ENCODE peak calls at places on chromosomes 5 and 9, in eight cellular contexts. G, M, U, T, A, E, K and X are unnamed samples.

GRCh38 chr5:40973364-40974004 is 64.2 kb downstream of the C7 start:
- DNase-seq in G (no peak), M (no peak), U (no peak), T (no peak), A (no peak), E (no peak), K (no peak), X (no peak)

GRCh38 chr5:16446993-16447392 is 18.6 kb downstream of the ZNF622 start:
- DNase-seq in G (no peak), M (no peak), U (no peak), T (no peak), A (peak), E (no peak), K (no peak), X (no peak)

GRCh38 chr5:52740007-52740406 is 47.7 kb upstream of the ITGA1 start:
- DNase-seq in G (no peak), M (no peak), U (no peak), T (no peak), A (no peak), E (no peak), K (no peak), X (no peak)

GRCh38 chr9:16501098-16501663 is 369.3 kb downstream of the BNC2 start:
- DNase-seq in G (no peak), M (no peak), U (no peak), T (peak), A (no peak), E (no peak), K (no peak), X (no peak)

GRCh38 chr5:128097781-128098180 is 14.2 kb downstream of the SLC12A2 start:
- DNase-seq in G (no peak), M (no peak), U (no peak), T (no peak), A (no peak), E (no peak), K (no peak), X (no peak)

GRCh38 chr9:90795084-90795483 is 6.5 kb upstream of the SYK start:
- DNase-seq in G (no peak), M (no peak), U (no peak), T (no peak), A (peak), E (no peak), K (no peak), X (no peak)

GRCh38 chr5:111411321-111411720 is 101.0 kb downstream of the STARD4 start:
- DNase-seq in G (no peak), M (no peak), U (no peak), T (peak), A (no peak), E (no peak), K (no peak), X (no peak)

GRCh38 chr9:135992486-135993408 is 31.6 kb upstream of the UBAC1 start:
- DNase-seq in G (no peak), M (no peak), U (peak), T (peak), A (peak), E (no peak), K (peak), X (no peak)

GRCh38 chr9:109477269-109478203 is 20.6 kb downstream of the PTPN3 start:
- DNase-seq in G (no peak), M (no peak), U (peak), T (no peak), A (no peak), E (no peak), K (peak), X (no peak)

GRCh38 chr5:101838329-101838964 is 457.6 kb downstream of the SLCO4C1 start:
- DNase-seq in G (no peak), M (no peak), U (no peak), T (peak), A (no peak), E (no peak), K (no peak), X (no peak)